ENCODE peak calls at places on chromosomes 7 and 10, in eight cellular contexts. M is OCI-M1; C is AG09319; P is H9; U is Ammon's horn; E is M059J; W is CD4-positive, alpha-beta T cell; I is cardiac fibroblast. G is an unnamed sample.

GRCh38 chr10:71840936-71841335 is 10.1 kb downstream of the PSAP start:
- DNase-seq in I (no peak), P (no peak), E (no peak), U (no peak), M (no peak), W (no peak), C (no peak), G (no peak)

GRCh38 chr10:30445716-30446115 is 11.7 kb downstream of the MAP3K8 start:
- DNase-seq in U (no peak), P (no peak), C (no peak), W (no peak), E (no peak), I (peak), M (no peak), G (peak)

GRCh38 chr10:30999084-30999712 is 32.5 kb downstream of the ZNF438 start:
- DNase-seq in U (peak), M (peak), E (peak), I (peak), C (no peak), P (no peak), W (no peak), G (peak)

GRCh38 chr10:44990302-44990655 is 10.4 kb upstream of the ZNF22 start:
- DNase-seq in C (no peak), W (no peak), P (peak), E (no peak), U (no peak), M (peak), I (no peak), G (no peak)

GRCh38 chr7:28179081-28180030 is 1.2 kb downstream of the JAZF1 start:
- DNase-seq in I (peak), E (peak), U (peak), M (peak), W (peak), C (no peak), P (peak), G (peak)

GRCh38 chr7:1812693-1813393 is 142.8 kb downstream of the ELFN1 start:
- DNase-seq in E (no peak), C (no peak), P (no peak), I (no peak), U (no peak), W (no peak), M (no peak), G (no peak)

GRCh38 chr7:155899596-155899995 is 87.3 kb upstream of the SHH start:
- DNase-seq in M (no peak), P (no peak), I (no peak), C (no peak), W (no peak), E (no peak), U (no peak), G (no peak)

GRCh38 chr10:68202965-68203358 is 29.0 kb downstream of the ATOH7 start:
- DNase-seq in C (no peak), U (no peak), P (no peak), W (no peak), M (no peak), E (peak), I (peak), G (peak)

G was measured in fibroblast of lung.